ENCODE peak calls at places on chromosomes 5 and 9, in ten cellular contexts. E is CD8-positive, alpha-beta T cell; S is psoas muscle; P is ovary; H is PC-3; I is H9; M is tibial artery; Z is GM06990; T is suprapubic skin; O is body of pancreas. A is an unnamed sample.

GRCh38 chr5:77639624-77640023 is 1.1 kb upstream of the OTP start:
- DNase-seq in I (no peak), S (no peak), Z (no peak), P (no peak), M (no peak), H (no peak), O (no peak), E (no peak), T (no peak), A (no peak)

GRCh38 chr9:69572611-69573010 is 99.6 kb downstream of the APBA1 start:
- DNase-seq in I (no peak), P (no peak), T (no peak), M (no peak), E (no peak), Z (no peak), S (no peak), O (no peak), H (no peak), A (no peak)

GRCh38 chr5:142426129-142426641 is 101.4 kb upstream of the SPRY4 start:
- DNase-seq in I (no peak), H (peak; percentile 2), Z (no peak), E (peak; percentile 57), T (no peak), S (peak; percentile 70), O (peak; percentile 28), M (no peak), P (no peak), A (no peak)

GRCh38 chr5:138533973-138534941 is 8.8 kb downstream of the ETF1 start:
- DNase-seq in M (no peak), H (no peak), I (no peak), O (no peak), Z (no peak), P (no peak), S (no peak), E (no peak), T (no peak), A (no peak)

GRCh38 chr5:58090704-58091103 is 369.2 kb downstream of the PLK2 start:
- DNase-seq in E (no peak), T (no peak), P (no peak), Z (no peak), I (no peak), H (peak; percentile 4), S (no peak), M (no peak), O (no peak), A (no peak)

GRCh38 chr5:109866051-109866450 is 176.3 kb downstream of the MAN2A1 start:
- DNase-seq in H (peak; percentile 94), E (no peak), I (no peak), O (no peak), T (no peak), S (no peak), M (no peak), P (no peak), Z (no peak), A (no peak)

GRCh38 chr5:181224390-181225234 is 1.5 kb downstream of the TRIM41 start:
- DNase-seq in M (peak; percentile 77), H (no peak), O (no peak), Z (peak; percentile 55), I (no peak), T (no peak), P (peak; percentile 57), S (peak; percentile 67), E (peak; percentile 66), A (no peak)

GRCh38 chr5:158951461-158951860 is 148.3 kb downstream of the EBF1 start:
- DNase-seq in O (no peak), I (no peak), P (no peak), T (no peak), M (no peak), E (no peak), Z (no peak), S (no peak), H (no peak), A (no peak)

GRCh38 chr5:15757103-15757502 is 257.1 kb downstream of the FBXL7 start:
- DNase-seq in H (no peak), T (no peak), P (no peak), Z (no peak), M (no peak), O (no peak), S (no peak), E (no peak), I (no peak), A (no peak)

GRCh38 chr5:82793808-82794419 is 283.3 kb downstream of the TMEM167A start:
- DNase-seq in Z (no peak), P (no peak), O (peak; percentile 35), H (peak; percentile 54), T (no peak), E (peak; percentile 51), S (no peak), M (no peak), I (peak; percentile 44), A (no peak)

GRCh38 chr9:130245474-130245873 is 20.1 kb upstream of the HMCN2 start:
- DNase-seq in E (no peak), O (no peak), S (peak; percentile 29), Z (no peak), M (peak; percentile 55), T (peak; percentile 10), H (no peak), P (no peak), I (no peak), A (no peak)
- H3K27me3 ChIP-seq in E (no peaks in the 10 kb centered on the region), O (no peaks in the 10 kb centered on the region), S (no peaks in the 10 kb centered on the region), Z (no peaks in the 10 kb centered on the region), M (no peaks in the 10 kb centered on the region), T (no peaks in the 10 kb centered on the region), H (no peaks in the 10 kb centered on the region), P (no peaks in the 10 kb centered on the region), I (no peaks in the 10 kb centered on the region), A (no peaks in the 10 kb centered on the region)

GRCh38 chr5:35198681-35199080 is 31.6 kb downstream of the PRLR start:
- DNase-seq in I (no peak), Z (no peak), S (no peak), H (no peak), E (no peak), M (no peak), O (no peak), P (no peak), T (no peak), A (no peak)
- H3K27me3 ChIP-seq in I (no peaks in the 10 kb centered on the region), Z (no peaks in the 10 kb centered on the region), S (no peaks in the 10 kb centered on the region), H (peaks cover 58% of the 10 kb centered on the region), E (no peaks in the 10 kb centered on the region), M (no peaks in the 10 kb centered on the region), O (no peaks in the 10 kb centered on the region), P (no peaks in the 10 kb centered on the region), T (no peaks in the 10 kb centered on the region), A (no peaks in the 10 kb centered on the region)

DNA sequence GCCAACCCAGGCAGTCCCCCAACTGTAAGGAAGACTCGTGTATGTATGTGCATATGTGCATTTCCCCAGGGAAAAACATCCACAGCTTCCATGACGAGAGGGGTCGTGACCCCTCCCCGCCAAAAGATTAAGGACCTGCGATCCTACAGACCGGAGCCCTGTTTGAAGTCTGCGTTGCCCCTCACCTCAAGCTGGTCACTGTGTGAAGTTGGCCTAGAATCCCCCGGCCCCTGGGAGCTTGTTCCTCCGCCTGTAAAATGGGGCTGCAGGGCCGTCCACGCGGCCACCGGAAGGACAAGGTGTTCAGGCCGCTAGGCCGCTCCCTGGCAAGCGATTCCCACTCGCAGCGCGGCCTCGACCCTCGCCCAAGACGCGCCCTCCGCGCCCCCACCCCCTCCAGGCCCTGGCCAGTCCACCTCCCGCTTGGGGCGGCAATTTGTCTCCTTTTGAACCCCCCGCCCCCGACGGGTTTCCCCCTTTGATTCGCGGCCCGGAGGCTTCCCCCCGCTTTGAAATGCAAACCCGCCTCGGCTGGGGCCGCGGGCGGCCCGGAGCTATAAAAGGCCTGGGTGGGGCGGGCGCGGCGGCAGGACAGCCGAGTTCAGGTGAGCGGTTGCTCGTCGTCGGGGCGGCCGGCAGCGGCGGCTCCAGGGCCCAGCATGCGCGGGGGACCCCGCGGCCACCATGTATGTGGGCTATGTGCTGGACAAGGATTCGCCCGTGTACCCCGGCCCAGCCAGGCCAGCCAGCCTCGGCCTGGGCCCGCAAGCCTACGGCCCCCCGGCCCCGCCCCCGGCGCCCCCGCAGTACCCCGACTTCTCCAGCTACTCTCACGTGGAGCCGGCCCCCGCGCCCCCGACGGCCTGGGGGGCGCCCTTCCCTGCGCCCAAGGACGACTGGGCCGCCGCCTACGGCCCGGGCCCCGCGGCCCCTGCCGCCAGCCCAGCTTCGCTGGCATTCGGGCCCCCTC is at the start of gene CDX1:
- DNase-seq in I (peak; percentile 58), M (no peak), E (no peak), H (no peak), Z (no peak), S (no peak), O (no peak), P (no peak), T (no peak), A (no peak)
- H3K27me3 ChIP-seq in I (peaks cover 63% of the 10 kb centered on the region), M (no peaks in the 10 kb centered on the region), E (peaks cover 9% of the 10 kb centered on the region), H (peaks cover 3% of the 10 kb centered on the region), Z (peaks cover 2% of the 10 kb centered on the region), S (no peaks in the 10 kb centered on the region), O (no peaks in the 10 kb centered on the region), P (no peaks in the 10 kb centered on the region), T (peaks cover 22% of the 10 kb centered on the region), A (no peaks in the 10 kb centered on the region)

GRCh38 chr9:21558079-21558478 is 76.0 kb upstream of the IFNE start:
- DNase-seq in Z (no peak), O (no peak), S (no peak), P (no peak), I (no peak), H (no peak), E (no peak), T (no peak), M (no peak), A (no peak)

GRCh38 chr9:21558627-21559401 is 76.7 kb upstream of the IFNE start:
- DNase-seq in T (no peak), Z (no peak), P (no peak), O (no peak), I (no peak), M (no peak), H (no peak), S (no peak), E (peak; percentile 54), A (no peak)

GRCh38 chr9:21561502-21561901 is 79.4 kb upstream of the IFNE start:
- DNase-seq in S (no peak), Z (no peak), M (no peak), O (no peak), E (no peak), T (no peak), P (no peak), I (no peak), H (no peak), A (no peak)

GRCh38 chr9:21560281-21560745 is 78.2 kb upstream of the IFNE start:
- DNase-seq in S (no peak), P (no peak), E (no peak), O (no peak), Z (no peak), M (no peak), T (no peak), I (no peak), H (no peak), A (no peak)

DNA sequence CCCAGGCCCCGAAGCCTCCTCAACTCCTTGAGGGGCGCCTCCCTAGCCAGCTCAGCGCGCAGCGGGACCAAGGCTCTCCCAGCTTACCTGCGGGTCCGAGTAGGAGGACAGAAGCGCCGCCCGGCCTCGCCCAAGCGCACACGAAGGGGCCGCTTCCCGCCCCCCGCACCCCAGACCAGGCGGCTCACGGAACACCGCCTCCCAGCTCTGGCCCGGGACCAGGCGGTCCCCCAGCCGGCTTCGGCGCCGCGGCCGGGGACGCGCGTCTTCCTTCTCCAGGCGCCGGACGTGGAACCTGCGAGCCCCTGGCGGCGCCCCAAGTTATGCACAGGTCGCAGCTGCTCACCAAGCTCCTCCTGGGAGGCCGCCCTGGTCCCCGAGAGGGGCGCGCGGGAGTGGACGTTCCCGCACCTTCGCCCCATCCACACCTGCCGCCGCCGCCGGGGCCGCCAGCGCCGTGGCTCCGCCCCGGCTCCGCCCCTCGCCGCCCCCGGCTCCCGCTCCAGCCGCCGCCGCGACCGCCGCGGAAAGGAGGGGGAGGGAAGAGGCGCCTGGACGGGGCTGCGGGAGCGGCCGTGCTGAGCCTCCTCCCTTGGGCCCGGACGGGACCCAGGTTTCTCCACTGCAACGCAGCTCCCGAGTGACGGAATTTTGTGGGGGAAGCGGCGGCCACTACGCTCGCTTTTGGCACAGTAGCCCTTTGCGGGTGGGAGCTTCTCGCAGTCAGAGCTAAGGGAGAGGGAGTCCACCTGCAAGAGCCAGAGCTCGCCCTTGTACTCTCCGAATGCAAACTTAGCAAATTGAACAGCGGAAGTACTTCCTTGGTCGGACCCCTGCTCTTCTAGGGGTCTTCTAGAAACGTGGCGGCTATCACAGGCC is 77.5 kb upstream of the IFNE start:
- DNase-seq in T (peak; percentile 57), O (peak; percentile 66), E (peak; percentile 74), P (peak; percentile 49), S (peak; percentile 57), H (peak; percentile 82), M (no peak), Z (peak; percentile 25), I (peak; percentile 77), A (no peak)
- H3K27me3 ChIP-seq in T (peaks cover 64% of the 10 kb centered on the region), O (no peaks in the 10 kb centered on the region), E (no peaks in the 10 kb centered on the region), P (peaks cover 7% of the 10 kb centered on the region), S (peaks cover 7% of the 10 kb centered on the region), H (no peaks in the 10 kb centered on the region), M (no peaks in the 10 kb centered on the region), Z (no peaks in the 10 kb centered on the region), I (no peaks in the 10 kb centered on the region), A (peaks cover 75% of the 10 kb centered on the region)